ENCODE peak calls at places on chromosomes 5 and 9, in four cellular contexts. One of them, this sample, is unnamed.

GRCh38 chr9:38026840-38027527 is 42.0 kb downstream of the SHB start:
- DNase-seq in mesendoderm: no peak
- DNase-seq in AG09309: no peak
- DNase-seq in NCI-H526 treated with DMSO at 0.1 percent for 48 hours: no peak
- DNase-seq in this sample: no peak

GRCh38 chr5:139642891-139643871 is 5.0 kb upstream of the CXXC5 start:
- DNase-seq in NCI-H526 treated with DMSO at 0.1 percent for 48 hours: peak
- DNase-seq in mesendoderm: no peak
- DNase-seq in AG09309: no peak
- DNase-seq in this sample: no peak

GRCh38 chr5:73391441-73391871 is 57.1 kb downstream of the FOXD1 start:
- DNase-seq in AG09309: peak
- DNase-seq in NCI-H526 treated with DMSO at 0.1 percent for 48 hours: no peak
- DNase-seq in mesendoderm: no peak
- DNase-seq in this sample: no peak

GRCh38 chr5:124061663-124062062 is 549.7 kb downstream of the CSNK1G3 start:
- DNase-seq in AG09309: no peak
- DNase-seq in NCI-H526 treated with DMSO at 0.1 percent for 48 hours: no peak
- DNase-seq in mesendoderm: no peak
- DNase-seq in this sample: no peak

GRCh38 chr9:133787749-133788015 is 49.5 kb upstream of the SARDH start:
- DNase-seq in AG09309: no peak
- DNase-seq in mesendoderm: peak
- DNase-seq in NCI-H526 treated with DMSO at 0.1 percent for 48 hours: no peak
- DNase-seq in this sample: no peak

GRCh38 chr9:87890866-87891265 is 8.2 kb downstream of the SPATA31E1 start:
- DNase-seq in AG09309: no peak
- DNase-seq in NCI-H526 treated with DMSO at 0.1 percent for 48 hours: no peak
- DNase-seq in mesendoderm: no peak
- DNase-seq in this sample: no peak

GRCh38 chr9:4574657-4575243 is 84.5 kb downstream of the SLC1A1 start:
- DNase-seq in mesendoderm: no peak
- DNase-seq in NCI-H526 treated with DMSO at 0.1 percent for 48 hours: no peak
- DNase-seq in AG09309: no peak
- DNase-seq in this sample: no peak

GRCh38 chr9:72280913-72281500 is 84.0 kb downstream of the ZFAND5 start:
- DNase-seq in mesendoderm: peak
- DNase-seq in AG09309: no peak
- DNase-seq in NCI-H526 treated with DMSO at 0.1 percent for 48 hours: peak
- DNase-seq in this sample: peak

GRCh38 chr5:2164586-2164985 is 281.9 kb upstream of the IRX4 start:
- DNase-seq in mesendoderm: no peak
- DNase-seq in NCI-H526 treated with DMSO at 0.1 percent for 48 hours: no peak
- DNase-seq in AG09309: no peak
- DNase-seq in this sample: no peak

GRCh38 chr9:71042448-71042847 is 79.0 kb downstream of the TRPM3 start:
- DNase-seq in AG09309: no peak
- DNase-seq in mesendoderm: no peak
- DNase-seq in NCI-H526 treated with DMSO at 0.1 percent for 48 hours: no peak
- DNase-seq in this sample: no peak

GRCh38 chr9:131259432-131259885 is 16.9 kb downstream of the FAM78A start:
- DNase-seq in NCI-H526 treated with DMSO at 0.1 percent for 48 hours: no peak
- DNase-seq in AG09309: no peak
- DNase-seq in mesendoderm: no peak
- DNase-seq in this sample: no peak

GRCh38 chr5:109316631-109317030 is 93.1 kb downstream of the PJA2 start:
- DNase-seq in AG09309: no peak
- DNase-seq in mesendoderm: no peak
- DNase-seq in NCI-H526 treated with DMSO at 0.1 percent for 48 hours: no peak
- DNase-seq in this sample: no peak

GRCh38 chr5:127957183-127957582 is 126.4 kb upstream of the SLC12A2 start:
- DNase-seq in mesendoderm: no peak
- DNase-seq in AG09309: no peak
- DNase-seq in NCI-H526 treated with DMSO at 0.1 percent for 48 hours: no peak
- DNase-seq in this sample: no peak

GRCh38 chr5:179266291-179267070 is 78.8 kb downstream of the ADAMTS2 start:
- DNase-seq in AG09309: no peak
- DNase-seq in NCI-H526 treated with DMSO at 0.1 percent for 48 hours: no peak
- DNase-seq in mesendoderm: no peak
- DNase-seq in this sample: no peak

GRCh38 chr5:173716058-173716682 is 99.7 kb upstream of the BOD1 start:
- DNase-seq in NCI-H526 treated with DMSO at 0.1 percent for 48 hours: no peak
- DNase-seq in mesendoderm: no peak
- DNase-seq in AG09309: no peak
- DNase-seq in this sample: no peak

GRCh38 chr5:141570655-141571054 is 48.1 kb downstream of the DIAPH1 start:
- DNase-seq in NCI-H526 treated with DMSO at 0.1 percent for 48 hours: no peak
- DNase-seq in mesendoderm: no peak
- DNase-seq in AG09309: no peak
- DNase-seq in this sample: no peak

GRCh38 chr5:106172681-106173532 is 1497.8 kb downstream of the EFNA5 start:
- DNase-seq in mesendoderm: no peak
- DNase-seq in AG09309: no peak
- DNase-seq in NCI-H526 treated with DMSO at 0.1 percent for 48 hours: no peak
- DNase-seq in this sample: no peak

GRCh38 chr9:8871796-8872470 is 1072.4 kb upstream of the DMAC1 start:
- DNase-seq in mesendoderm: peak
- DNase-seq in NCI-H526 treated with DMSO at 0.1 percent for 48 hours: no peak
- DNase-seq in AG09309: no peak
- DNase-seq in this sample: no peak

GRCh38 chr5:153005711-153006110 is 484.8 kb upstream of the GRIA1 start:
- DNase-seq in AG09309: no peak
- DNase-seq in NCI-H526 treated with DMSO at 0.1 percent for 48 hours: no peak
- DNase-seq in mesendoderm: no peak
- DNase-seq in this sample: no peak

This sample was measured in stimulated activated naive CD4-positive, alpha-beta T cell treated with Interleukin-2 at 50 U/mL for 16 hours.